ENCODE peak calls at places on chromosomes 5 and 9, in six cellular contexts. One of them, this sample, is unnamed. For H3K4me1, the result is how much of the 10 kb centered on the place peaks cover.

GRCh38 chr5:161544350-161544765 is 2.2 kb downstream of the GABRB2 start:
- DNase-seq in cardiac muscle cell: peak
- DNase-seq in stomach: no peak
- DNase-seq in RWPE2: no peak
- DNase-seq in heart right ventricle: no peak
- DNase-seq in endothelial cell of umbilical vein: peak
- DNase-seq in this sample: peak

GRCh38 chr5:14089198-14089597 is 53.9 kb upstream of the TRIO start:
- DNase-seq in cardiac muscle cell: no peak
- DNase-seq in stomach: no peak
- DNase-seq in RWPE2: no peak
- DNase-seq in heart right ventricle: no peak
- DNase-seq in endothelial cell of umbilical vein: no peak
- DNase-seq in this sample: no peak

GRCh38 chr5:167072225-167072624 is 1219.2 kb upstream of the WWC1 start:
- DNase-seq in cardiac muscle cell: peak
- DNase-seq in stomach: no peak
- DNase-seq in RWPE2: no peak
- DNase-seq in heart right ventricle: no peak
- DNase-seq in endothelial cell of umbilical vein: no peak
- DNase-seq in this sample: no peak

GRCh38 chr9:125089331-125089730 is 54.0 kb downstream of the SCAI start:
- DNase-seq in cardiac muscle cell: no peak
- DNase-seq in stomach: no peak
- DNase-seq in RWPE2: no peak
- DNase-seq in heart right ventricle: no peak
- DNase-seq in endothelial cell of umbilical vein: no peak
- DNase-seq in this sample: no peak

GRCh38 chr5:170631471-170632195 is 127.8 kb downstream of the KCNIP1 start:
- DNase-seq in cardiac muscle cell: peak
- DNase-seq in stomach: no peak
- DNase-seq in RWPE2: peak
- DNase-seq in heart right ventricle: no peak
- DNase-seq in endothelial cell of umbilical vein: no peak
- DNase-seq in this sample: peak

GRCh38 chr5:91206103-91206502 is 177.0 kb downstream of the ARRDC3 start:
- DNase-seq in cardiac muscle cell: no peak
- DNase-seq in stomach: no peak
- DNase-seq in RWPE2: no peak
- DNase-seq in heart right ventricle: no peak
- DNase-seq in endothelial cell of umbilical vein: no peak
- DNase-seq in this sample: no peak

GRCh38 chr5:175830586-175831300 is 40.6 kb upstream of the CPLX2 start:
- DNase-seq in cardiac muscle cell: no peak
- DNase-seq in stomach: no peak
- DNase-seq in RWPE2: no peak
- DNase-seq in heart right ventricle: no peak
- DNase-seq in endothelial cell of umbilical vein: no peak
- DNase-seq in this sample: no peak

GRCh38 chr9:13444696-13445095 is 165.2 kb upstream of the MPDZ start:
- DNase-seq in cardiac muscle cell: no peak
- DNase-seq in stomach: no peak
- DNase-seq in RWPE2: no peak
- DNase-seq in heart right ventricle: no peak
- DNase-seq in endothelial cell of umbilical vein: no peak
- DNase-seq in this sample: no peak

GRCh38 chr5:133244242-133244641 is 192.4 kb downstream of the HSPA4 start:
- DNase-seq in cardiac muscle cell: no peak
- DNase-seq in stomach: no peak
- DNase-seq in RWPE2: no peak
- DNase-seq in heart right ventricle: no peak
- DNase-seq in endothelial cell of umbilical vein: no peak
- DNase-seq in this sample: no peak

GRCh38 chr9:109922617-109923260 is 142.7 kb downstream of the PALM2AKAP2 start:
- DNase-seq in cardiac muscle cell: peak
- DNase-seq in stomach: no peak
- DNase-seq in RWPE2: no peak
- DNase-seq in heart right ventricle: no peak
- DNase-seq in endothelial cell of umbilical vein: no peak
- DNase-seq in this sample: no peak

GRCh38 chr5:35129921-35130485 is 82.3 kb upstream of the AGXT2 start:
- DNase-seq in cardiac muscle cell: peak
- DNase-seq in stomach: peak
- DNase-seq in RWPE2: no peak
- DNase-seq in heart right ventricle: no peak
- DNase-seq in endothelial cell of umbilical vein: no peak
- DNase-seq in this sample: no peak

GRCh38 chr9:20472646-20473045 is 149.7 kb downstream of the MLLT3 start:
- DNase-seq in cardiac muscle cell: no peak
- DNase-seq in stomach: no peak
- DNase-seq in RWPE2: no peak
- DNase-seq in heart right ventricle: no peak
- DNase-seq in endothelial cell of umbilical vein: no peak
- DNase-seq in this sample: no peak

GRCh38 chr9:97704851-97705250 is 7.7 kb upstream of the XPA start:
- DNase-seq in cardiac muscle cell: no peak
- DNase-seq in stomach: no peak
- DNase-seq in RWPE2: no peak
- DNase-seq in heart right ventricle: no peak
- DNase-seq in endothelial cell of umbilical vein: no peak
- DNase-seq in this sample: no peak

GRCh38 chr9:107249131-107249533 is 33.9 kb upstream of the RAD23B start:
- DNase-seq in cardiac muscle cell: no peak
- DNase-seq in stomach: no peak
- DNase-seq in RWPE2: peak
- DNase-seq in heart right ventricle: no peak
- DNase-seq in endothelial cell of umbilical vein: no peak
- DNase-seq in this sample: no peak

GRCh38 chr9:126708178-126708577 is 94.5 kb downstream of the LMX1B start:
- DNase-seq in cardiac muscle cell: no peak
- DNase-seq in stomach: peak
- DNase-seq in RWPE2: no peak
- DNase-seq in heart right ventricle: no peak
- DNase-seq in endothelial cell of umbilical vein: peak
- DNase-seq in this sample: peak

GRCh38 chr5:93607367-93608258 is 24.6 kb downstream of the NR2F1 start:
- DNase-seq in cardiac muscle cell: peak
- DNase-seq in stomach: no peak
- DNase-seq in RWPE2: no peak
- DNase-seq in heart right ventricle: peak
- DNase-seq in endothelial cell of umbilical vein: peak
- DNase-seq in this sample: no peak

GRCh38 chr5:145471831-145472616 is 363.1 kb downstream of the PRELID2 start:
- DNase-seq in cardiac muscle cell: peak
- DNase-seq in stomach: peak
- DNase-seq in RWPE2: no peak
- DNase-seq in heart right ventricle: no peak
- DNase-seq in endothelial cell of umbilical vein: peak
- DNase-seq in this sample: no peak

GRCh38 chr5:151212361-151212899 is 11.5 kb downstream of the CCDC69 start:
- DNase-seq in cardiac muscle cell: no peak
- DNase-seq in stomach: no peak
- DNase-seq in RWPE2: peak
- DNase-seq in heart right ventricle: no peak
- DNase-seq in endothelial cell of umbilical vein: no peak
- DNase-seq in this sample: no peak

GRCh38 chr9:109264865-109265532 is 55.9 kb downstream of the EPB41L4B start:
- DNase-seq in cardiac muscle cell: no peak
- DNase-seq in stomach: peak
- DNase-seq in RWPE2: peak
- DNase-seq in heart right ventricle: peak
- DNase-seq in endothelial cell of umbilical vein: no peak
- DNase-seq in this sample: no peak

GRCh38 chr5:133691448-133691847 is 79.1 kb upstream of the FSTL4 start:
- DNase-seq in cardiac muscle cell: no peak
- DNase-seq in stomach: no peak
- DNase-seq in RWPE2: no peak
- DNase-seq in heart right ventricle: no peak
- DNase-seq in endothelial cell of umbilical vein: no peak
- DNase-seq in this sample: no peak

GRCh38 chr9:132802121-132802795 is 75.8 kb downstream of the AK8 start:
- DNase-seq in cardiac muscle cell: no peak
- DNase-seq in stomach: no peak
- DNase-seq in RWPE2: no peak
- DNase-seq in heart right ventricle: no peak
- DNase-seq in endothelial cell of umbilical vein: no peak
- DNase-seq in this sample: no peak

GRCh38 chr5:150557507-150557872 is 49.6 kb downstream of the NDST1 start:
- DNase-seq in cardiac muscle cell: no peak
- DNase-seq in stomach: no peak
- DNase-seq in RWPE2: no peak
- DNase-seq in heart right ventricle: no peak
- DNase-seq in endothelial cell of umbilical vein: no peak
- DNase-seq in this sample: no peak

GRCh38 chr5:66554884-66555283 is 41.3 kb upstream of the MAST4 start:
- DNase-seq in cardiac muscle cell: no peak
- DNase-seq in stomach: no peak
- DNase-seq in RWPE2: no peak
- DNase-seq in heart right ventricle: no peak
- DNase-seq in endothelial cell of umbilical vein: no peak
- DNase-seq in this sample: no peak
- H3K4me3 ChIP-seq in cardiac muscle cell: no peak
- H3K4me3 ChIP-seq in stomach: no peak
- H3K4me3 ChIP-seq in RWPE2: no peak
- H3K4me3 ChIP-seq in heart right ventricle: no peak
- H3K4me3 ChIP-seq in endothelial cell of umbilical vein: no peak
- H3K4me3 ChIP-seq in this sample: no peak

DNA sequence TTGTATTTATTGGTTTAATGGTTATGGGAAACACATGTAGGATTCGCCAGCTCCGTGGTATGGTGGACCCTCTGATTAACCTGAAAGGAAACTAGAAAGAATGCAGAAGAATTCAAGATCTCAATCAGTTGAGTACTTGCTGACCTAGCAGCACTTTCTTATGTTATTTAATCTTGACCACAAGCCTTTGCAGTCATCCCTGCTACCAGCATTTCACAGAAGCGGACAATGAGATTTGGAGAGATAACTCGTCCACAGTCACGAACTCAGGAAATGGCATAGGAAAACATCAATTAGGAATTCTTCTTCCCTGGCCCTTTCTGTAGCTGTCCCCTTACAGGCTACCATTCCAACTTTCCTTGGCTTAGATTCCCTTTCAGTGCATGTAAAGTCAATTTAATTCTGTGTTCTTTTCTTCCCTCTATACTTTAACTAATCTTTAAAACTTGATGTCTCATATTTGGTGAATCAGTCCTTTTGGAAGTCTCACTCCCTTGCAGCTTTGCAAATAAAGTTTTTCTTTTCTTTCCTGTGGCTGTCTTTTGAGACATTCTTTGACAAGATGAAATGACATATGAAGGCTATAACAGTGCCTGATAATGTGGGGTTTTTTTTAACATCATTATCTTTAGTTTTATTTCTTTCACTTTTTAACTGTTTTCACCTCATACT is 1.3 kb upstream of the SLC44A1 start:
- DNase-seq in cardiac muscle cell: peak
- DNase-seq in stomach: no peak
- DNase-seq in RWPE2: no peak
- DNase-seq in heart right ventricle: no peak
- DNase-seq in endothelial cell of umbilical vein: peak
- DNase-seq in this sample: no peak
- H3K27ac ChIP-seq in cardiac muscle cell: peak
- H3K27ac ChIP-seq in stomach: peak
- H3K27ac ChIP-seq in RWPE2: no peak
- H3K27ac ChIP-seq in heart right ventricle: peak
- H3K27ac ChIP-seq in endothelial cell of umbilical vein: peak
- H3K27ac ChIP-seq in this sample: peak

GRCh38 chr5:180818275-180818674 is 15.7 kb upstream of the MGAT1 start:
- DNase-seq in cardiac muscle cell: no peak
- DNase-seq in stomach: no peak
- DNase-seq in RWPE2: no peak
- DNase-seq in heart right ventricle: no peak
- DNase-seq in endothelial cell of umbilical vein: no peak
- DNase-seq in this sample: no peak

GRCh38 chr5:180816608-180817534 is 14.3 kb upstream of the MGAT1 start:
- DNase-seq in cardiac muscle cell: peak
- DNase-seq in stomach: no peak
- DNase-seq in RWPE2: no peak
- DNase-seq in heart right ventricle: peak
- DNase-seq in endothelial cell of umbilical vein: peak
- DNase-seq in this sample: peak

GRCh38 chr5:180817847-180818246 is 15.2 kb upstream of the MGAT1 start:
- DNase-seq in cardiac muscle cell: no peak
- DNase-seq in stomach: no peak
- DNase-seq in RWPE2: no peak
- DNase-seq in heart right ventricle: no peak
- DNase-seq in endothelial cell of umbilical vein: no peak
- DNase-seq in this sample: no peak

GRCh38 chr5:180820788-180821321 is 18.2 kb upstream of the MGAT1 start:
- DNase-seq in cardiac muscle cell: peak
- DNase-seq in stomach: no peak
- DNase-seq in RWPE2: no peak
- DNase-seq in heart right ventricle: no peak
- DNase-seq in endothelial cell of umbilical vein: no peak
- DNase-seq in this sample: no peak

DNA sequence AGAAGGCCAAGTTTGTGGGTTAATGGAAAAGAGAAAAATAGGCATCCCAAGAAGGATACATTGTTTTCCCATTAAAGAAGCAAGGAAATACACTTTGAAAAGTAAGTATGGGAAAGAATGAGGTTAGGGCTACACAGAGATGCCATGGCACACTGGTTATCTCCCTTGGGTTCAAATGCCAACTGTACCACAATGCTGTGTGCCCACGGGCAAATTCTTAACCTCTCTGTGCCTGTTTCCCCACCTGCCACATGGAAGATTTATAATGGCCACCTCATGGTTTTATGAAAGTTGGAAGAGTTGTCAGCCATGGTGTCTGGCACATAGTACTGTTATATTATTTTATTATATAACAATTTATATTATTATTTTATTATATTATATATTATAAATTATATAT is 16.3 kb upstream of the MGAT1 start:
- DNase-seq in cardiac muscle cell: no peak
- DNase-seq in stomach: no peak
- DNase-seq in RWPE2: no peak
- DNase-seq in heart right ventricle: no peak
- DNase-seq in endothelial cell of umbilical vein: no peak
- DNase-seq in this sample: no peak
- H3K4me1 ChIP-seq in cardiac muscle cell: under half
- H3K4me1 ChIP-seq in stomach: under half
- H3K4me1 ChIP-seq in RWPE2: under half
- H3K4me1 ChIP-seq in heart right ventricle: half or more
- H3K4me1 ChIP-seq in endothelial cell of umbilical vein: under half
- H3K4me1 ChIP-seq in this sample: under half

GRCh38 chr9:129901922-129902321 is 66.7 kb downstream of the USP20 start:
- DNase-seq in cardiac muscle cell: no peak
- DNase-seq in stomach: no peak
- DNase-seq in RWPE2: no peak
- DNase-seq in heart right ventricle: no peak
- DNase-seq in endothelial cell of umbilical vein: no peak
- DNase-seq in this sample: no peak

GRCh38 chr9:129899620-129900019 is 64.4 kb downstream of the USP20 start:
- DNase-seq in cardiac muscle cell: no peak
- DNase-seq in stomach: no peak
- DNase-seq in RWPE2: no peak
- DNase-seq in heart right ventricle: no peak
- DNase-seq in endothelial cell of umbilical vein: no peak
- DNase-seq in this sample: no peak

GRCh38 chr9:129904734-129905133 is 69.5 kb downstream of the USP20 start:
- DNase-seq in cardiac muscle cell: no peak
- DNase-seq in stomach: no peak
- DNase-seq in RWPE2: no peak
- DNase-seq in heart right ventricle: no peak
- DNase-seq in endothelial cell of umbilical vein: no peak
- DNase-seq in this sample: no peak

GRCh38 chr9:129900263-129901041 is 65.2 kb downstream of the USP20 start:
- DNase-seq in cardiac muscle cell: no peak
- DNase-seq in stomach: no peak
- DNase-seq in RWPE2: peak
- DNase-seq in heart right ventricle: no peak
- DNase-seq in endothelial cell of umbilical vein: no peak
- DNase-seq in this sample: no peak

GRCh38 chr9:129902735-129903134 is 67.5 kb downstream of the USP20 start:
- DNase-seq in cardiac muscle cell: no peak
- DNase-seq in stomach: no peak
- DNase-seq in RWPE2: no peak
- DNase-seq in heart right ventricle: no peak
- DNase-seq in endothelial cell of umbilical vein: no peak
- DNase-seq in this sample: no peak
- H3K4me3 ChIP-seq in cardiac muscle cell: no peak
- H3K4me3 ChIP-seq in stomach: no peak
- H3K4me3 ChIP-seq in RWPE2: no peak
- H3K4me3 ChIP-seq in heart right ventricle: no peak
- H3K4me3 ChIP-seq in endothelial cell of umbilical vein: no peak
- H3K4me3 ChIP-seq in this sample: no peak